ENCODE peak calls at places on chromosome 19, in nine cellular contexts. I is left ventricle myocardium inferior, Z is A549, M is mammary epithelial cell, X is HFFc6, C is AG10803, V is H9, L is activated B cell treated with CpG ODN at 0.5 μM for 24 hours, O is brain microvascular endothelial cell. N is an unnamed sample.
A peak's percentile ranks its signal among the peaks of the same experiment; 100 is the strongest.

GRCh38 chr19:58229255-58229639 is 533 bp downstream of the ZNF544 start:
- DNase-seq in I (no peak), V (peak; percentile 55), C (no peak), L (no peak), Z (peak; percentile 32), X (peak; percentile 16), M (peak; percentile 17), O (peak; percentile 33), N (no peak)

GRCh38 chr19:48963371-48964204 is 1.5 kb upstream of the FTL start:
- DNase-seq in M (no peak), I (peak; percentile 72), V (peak; percentile 90), O (no peak), Z (peak; percentile 92), X (peak; percentile 52), C (peak; percentile 68), L (peak; percentile 55), N (no peak)

GRCh38 chr19:18501832-18502231 is 20.0 kb downstream of the ELL start:
- DNase-seq in V (no peak), O (no peak), C (no peak), Z (no peak), M (no peak), X (no peak), L (no peak), I (peak; percentile 67), N (no peak)

GRCh38 chr19:54137913-54138776 is 583 bp downstream of the CNOT3 start:
- DNase-seq in M (no peak), I (no peak), X (no peak), L (no peak), O (no peak), C (no peak), Z (no peak), V (no peak), N (no peak)

GRCh38 chr19:18009412-18010066 is 1.6 kb downstream of the ARRDC2 start:
- DNase-seq in L (no peak), C (no peak), M (no peak), Z (no peak), X (no peak), O (no peak), V (no peak), I (no peak), N (no peak)

GRCh38 chr19:37977992-37978391 is 71.0 kb downstream of the SIPA1L3 start:
- DNase-seq in V (no peak), Z (no peak), I (no peak), C (peak; percentile 75), X (peak; percentile 29), L (no peak), M (peak; percentile 92), O (peak; percentile 94), N (no peak)

GRCh38 chr19:33797821-33798633 is 1.4 kb downstream of the KCTD15 start:
- DNase-seq in O (no peak), Z (peak; percentile 67), I (peak; percentile 79), M (peak; percentile 19), L (no peak), C (peak; percentile 33), V (peak; percentile 77), X (no peak), N (no peak)

GRCh38 chr19:19602713-19603320 is 15.7 kb downstream of the PBX4 start:
- DNase-seq in L (no peak), V (no peak), Z (no peak), M (peak; percentile 68), I (no peak), C (no peak), X (no peak), O (no peak), N (no peak)

GRCh38 chr19:28396259-28396940 is 816.6 kb downstream of the UQCRFS1 start:
- DNase-seq in V (no peak), C (no peak), L (no peak), Z (no peak), M (no peak), I (no peak), O (no peak), X (no peak), N (no peak)

GRCh38 chr19:48501961-48502719 is 9.5 kb downstream of the LMTK3 start:
- DNase-seq in O (no peak), I (no peak), X (no peak), V (peak; percentile 100), C (no peak), L (peak; percentile 63), M (peak; percentile 97), Z (peak; percentile 88), N (no peak)

GRCh38 chr19:18292460-18292809 is 11.0 kb upstream of the JUND start:
- DNase-seq in C (no peak), L (no peak), I (no peak), V (peak; percentile 71), M (peak; percentile 41), O (no peak), Z (peak; percentile 30), X (no peak), N (no peak)

GRCh38 chr19:51439021-51439465 is 19.2 kb downstream of the SIGLEC8 start:
- DNase-seq in V (peak; percentile 40), O (no peak), M (peak; percentile 18), X (peak; percentile 15), C (peak; percentile 8), I (no peak), Z (no peak), L (no peak), N (no peak)

GRCh38 chr19:58406818-58407657 is 1.4 kb upstream of the ZNF584 start:
- DNase-seq in M (no peak), Z (no peak), V (peak; percentile 47), C (no peak), O (no peak), X (no peak), I (no peak), L (no peak), N (no peak)

DNA sequence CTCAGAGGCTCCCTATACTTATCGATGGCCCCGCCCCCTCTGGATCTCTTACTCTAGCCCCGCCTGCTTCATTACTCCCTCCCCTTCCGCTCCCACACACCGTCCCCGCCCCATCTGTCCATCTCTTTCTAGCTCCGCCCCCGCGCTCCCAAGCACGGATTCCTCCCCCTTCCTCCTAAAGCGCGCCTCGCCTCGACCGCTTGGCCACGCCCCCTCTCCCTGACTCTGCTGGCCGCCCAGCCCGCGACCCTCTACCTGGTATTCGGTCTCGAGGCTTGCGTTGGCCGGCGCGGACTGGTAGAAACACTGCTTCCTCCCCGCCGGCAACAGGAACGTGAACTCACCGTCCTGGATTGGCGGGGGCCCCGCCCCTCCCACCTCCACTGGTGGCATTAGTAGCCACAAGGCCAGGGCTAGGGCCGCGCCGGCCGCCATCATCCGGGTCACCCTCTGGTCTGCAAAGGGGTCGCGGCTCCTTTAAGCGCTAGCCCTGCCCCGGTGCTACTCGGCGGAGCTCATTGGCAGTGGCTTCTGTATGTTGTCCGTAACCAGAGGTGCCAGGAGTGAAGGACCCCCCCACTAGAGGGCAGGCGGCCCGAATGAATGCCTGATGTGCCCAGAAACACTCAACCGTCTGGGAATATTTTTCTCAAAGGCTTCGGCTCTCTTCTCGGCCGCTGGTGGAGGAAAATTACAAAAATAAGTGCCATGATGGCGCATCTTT is at the start of gene TMED1:
- DNase-seq in O (peak; percentile 100), L (peak; percentile 86), V (peak; percentile 97), M (peak; percentile 99), I (peak; percentile 99), Z (peak; percentile 91), X (peak; percentile 99), C (peak; percentile 99), N (peak; percentile 94)
- TF ChIP-seq CTCF in O (peak; percentile 33), L (no peak), V (peak; percentile 40), M (no peak), I (peak; percentile 43), Z (no peak), X (peak; percentile 80), C (peak; percentile 14), N (peak; percentile 17)

DNA sequence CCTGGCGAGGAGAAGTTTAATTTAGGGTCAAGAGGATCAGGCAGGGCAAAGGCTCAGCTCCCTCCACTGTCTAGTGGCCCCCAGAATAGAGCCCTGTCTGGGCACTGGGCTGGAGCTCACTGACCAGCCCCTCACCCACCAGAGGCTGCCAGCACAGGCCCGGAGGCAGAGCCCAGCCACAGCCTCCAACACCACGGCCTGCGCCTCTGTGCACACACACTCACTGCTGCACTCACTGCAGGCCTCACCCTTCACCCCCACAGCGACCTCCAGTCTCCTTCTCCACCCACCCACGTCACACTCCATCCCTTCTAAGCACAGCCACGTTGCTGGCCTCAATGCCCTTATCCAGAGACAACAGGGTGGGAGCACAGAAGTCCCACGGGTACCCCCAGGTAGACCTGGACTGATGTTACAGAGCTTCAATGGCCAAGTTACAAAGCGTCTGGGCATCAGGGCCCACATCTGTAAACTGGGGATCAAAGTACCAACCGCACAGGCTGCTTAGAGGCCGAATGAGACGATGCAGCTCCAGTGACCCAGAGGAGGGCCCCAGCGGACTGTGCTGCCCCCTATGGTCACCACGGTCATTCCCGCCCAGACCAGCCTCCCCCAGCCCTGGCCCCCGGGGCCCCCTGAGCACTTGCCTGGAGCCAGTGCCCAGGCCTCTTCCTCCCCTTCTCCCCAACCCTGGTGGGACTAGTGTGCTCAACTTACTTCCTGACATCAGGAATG is 4.5 kb upstream of the PRKD2 start:
- DNase-seq in I (no peak), O (no peak), L (no peak), Z (peak; percentile 59), X (no peak), V (peak; percentile 56), M (no peak), C (no peak), N (no peak)
- TF ChIP-seq CTCF in I (no peak), O (peak; percentile 53), L (no peak), Z (peak; percentile 17), X (peak; percentile 43), V (peak; percentile 60), M (peak; percentile 3), C (no peak), N (peak; percentile 16)

DNA sequence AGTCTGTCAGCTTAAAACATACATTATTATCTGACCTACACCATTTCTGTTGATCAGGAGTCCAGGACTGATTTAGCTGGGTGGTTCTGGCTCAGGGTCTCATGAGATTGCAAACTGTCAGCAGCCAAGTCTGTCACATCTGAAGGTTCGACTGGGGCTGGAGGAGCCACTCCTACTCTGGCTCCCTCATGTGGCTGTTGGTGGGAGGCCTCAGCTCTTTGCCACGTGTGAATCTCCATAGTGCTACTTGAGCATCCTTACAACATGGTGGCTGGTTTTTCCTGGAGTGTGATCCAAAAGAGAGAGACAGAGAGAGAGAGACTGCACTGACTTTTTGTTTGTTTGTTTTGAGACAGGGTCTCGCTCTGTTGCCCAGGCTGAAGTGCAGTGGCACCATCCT is 63.6 kb upstream of the NFIC start:
- DNase-seq in V (no peak), L (no peak), X (no peak), Z (no peak), I (no peak), M (no peak), C (no peak), O (no peak), N (no peak)
- TF ChIP-seq CTCF in V (peak; percentile 24), L (no peak), X (peak; percentile 43), Z (no peak), I (no peak), M (peak; percentile 4), C (no peak), O (peak; percentile 30), N (no peak)

DNA sequence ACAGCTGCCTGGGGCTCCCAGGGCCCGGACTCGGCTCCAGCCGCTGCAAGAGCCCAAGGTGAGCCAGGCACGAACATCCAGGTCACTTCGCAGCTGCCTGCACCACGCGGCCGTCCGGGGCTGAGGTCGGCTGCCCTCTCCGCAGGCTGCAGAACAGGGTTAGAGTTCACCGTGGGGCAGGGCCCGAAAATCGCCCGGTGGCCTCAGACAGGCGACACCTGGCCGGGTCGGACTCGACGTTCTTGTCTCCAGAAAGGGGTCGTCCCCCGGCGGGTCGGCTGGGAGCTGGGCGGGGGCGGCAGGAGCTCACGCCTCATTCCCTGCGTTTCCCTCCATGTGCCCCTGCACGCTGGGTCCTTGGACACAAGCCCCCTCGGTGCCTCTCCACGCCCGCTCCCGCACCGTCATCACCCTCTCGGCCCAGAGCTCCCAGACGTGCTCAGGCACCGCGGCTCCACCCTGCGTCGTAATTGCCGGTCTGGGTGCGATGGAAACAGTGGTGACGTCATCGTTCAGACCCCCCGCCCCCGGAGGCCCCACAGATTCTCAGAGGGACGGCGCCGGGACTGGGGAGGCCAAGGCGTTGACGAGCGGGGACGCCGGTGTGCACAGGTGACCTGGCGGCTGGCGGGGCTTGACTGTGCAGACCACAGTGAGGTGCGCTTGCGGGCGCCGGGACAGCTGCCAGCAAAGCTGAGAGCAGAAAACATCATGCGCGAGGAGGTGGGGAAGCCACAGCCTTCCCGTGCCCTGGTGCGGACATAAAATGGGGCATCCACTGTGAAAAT is 4.0 kb upstream of the GRIN3B start:
- DNase-seq in X (peak; percentile 45), I (no peak), Z (no peak), O (peak; percentile 45), L (peak; percentile 54), M (peak; percentile 58), V (no peak), C (peak; percentile 37), N (no peak)
- TF ChIP-seq CTCF in X (no peak), I (no peak), Z (no peak), O (no peak), L (no peak), M (no peak), V (no peak), C (no peak), N (no peak)

N was measured in BJ.